ENCODE peak calls at places on chromosomes 7 and 10, in six cellular contexts. One of them, this sample, is unnamed.

GRCh38 chr10:67926956-67927355 is 42.5 kb downstream of the SIRT1 start:
- DNase-seq in mesenchymal stem cell: no peak
- DNase-seq in stimulated activated naive B cell treated with anti-CD40 and anti-IgM and Interleukin-4, amounts not matched to agents 10 μg/mL and 1 μg/mL and 100 μg/mL, for 72 hours: no peak
- DNase-seq in A549: no peak
- DNase-seq in H54: no peak
- DNase-seq in substantia nigra: no peak
- DNase-seq in this sample: no peak

GRCh38 chr7:65980478-65981250 is 1.3 kb downstream of the GUSB start:
- DNase-seq in substantia nigra: peak; percentile 9
- DNase-seq in A549: peak; percentile 45
- DNase-seq in stimulated activated naive B cell treated with anti-CD40 and anti-IgM and Interleukin-4, amounts not matched to agents 10 μg/mL and 1 μg/mL and 100 μg/mL, for 72 hours: peak; percentile 53
- DNase-seq in H54: no peak
- DNase-seq in mesenchymal stem cell: peak; percentile 27
- DNase-seq in this sample: no peak

GRCh38 chr7:19117870-19118608 is 603 bp upstream of the TWIST1 start:
- DNase-seq in mesenchymal stem cell: peak; percentile 45
- DNase-seq in stimulated activated naive B cell treated with anti-CD40 and anti-IgM and Interleukin-4, amounts not matched to agents 10 μg/mL and 1 μg/mL and 100 μg/mL, for 72 hours: no peak
- DNase-seq in A549: no peak
- DNase-seq in substantia nigra: no peak
- DNase-seq in H54: no peak
- DNase-seq in this sample: no peak

GRCh38 chr10:86688398-86688921 is 20.1 kb downstream of the LDB3 start:
- DNase-seq in stimulated activated naive B cell treated with anti-CD40 and anti-IgM and Interleukin-4, amounts not matched to agents 10 μg/mL and 1 μg/mL and 100 μg/mL, for 72 hours: peak; percentile 29
- DNase-seq in substantia nigra: peak; percentile 24
- DNase-seq in A549: peak; percentile 73
- DNase-seq in H54: peak; percentile 83
- DNase-seq in mesenchymal stem cell: peak; percentile 79
- DNase-seq in this sample: peak; percentile 17

GRCh38 chr7:127252736-127253288 is at the start of gene GRM8:
- DNase-seq in H54: peak; percentile 35
- DNase-seq in mesenchymal stem cell: peak; percentile 44
- DNase-seq in A549: peak; percentile 13
- DNase-seq in stimulated activated naive B cell treated with anti-CD40 and anti-IgM and Interleukin-4, amounts not matched to agents 10 μg/mL and 1 μg/mL and 100 μg/mL, for 72 hours: no peak
- DNase-seq in substantia nigra: no peak
- DNase-seq in this sample: no peak

GRCh38 chr10:93813507-93814465 is 56.0 kb downstream of the LGI1 start:
- DNase-seq in substantia nigra: peak; percentile 35
- DNase-seq in mesenchymal stem cell: peak; percentile 60
- DNase-seq in stimulated activated naive B cell treated with anti-CD40 and anti-IgM and Interleukin-4, amounts not matched to agents 10 μg/mL and 1 μg/mL and 100 μg/mL, for 72 hours: peak; percentile 27
- DNase-seq in H54: peak; percentile 43
- DNase-seq in A549: peak; percentile 75
- DNase-seq in this sample: peak; percentile 20

GRCh38 chr7:78080811-78081210 is 282.2 kb downstream of the PHTF2 start:
- DNase-seq in H54: no peak
- DNase-seq in substantia nigra: no peak
- DNase-seq in A549: no peak
- DNase-seq in stimulated activated naive B cell treated with anti-CD40 and anti-IgM and Interleukin-4, amounts not matched to agents 10 μg/mL and 1 μg/mL and 100 μg/mL, for 72 hours: no peak
- DNase-seq in mesenchymal stem cell: no peak
- DNase-seq in this sample: no peak

GRCh38 chr10:6542999-6543430 is 37.1 kb downstream of the PRKCQ start:
- DNase-seq in stimulated activated naive B cell treated with anti-CD40 and anti-IgM and Interleukin-4, amounts not matched to agents 10 μg/mL and 1 μg/mL and 100 μg/mL, for 72 hours: no peak
- DNase-seq in A549: no peak
- DNase-seq in mesenchymal stem cell: no peak
- DNase-seq in H54: no peak
- DNase-seq in substantia nigra: no peak
- DNase-seq in this sample: no peak

GRCh38 chr10:127467793-127468192 is 81.3 kb upstream of the NPS start:
- DNase-seq in H54: no peak
- DNase-seq in A549: no peak
- DNase-seq in stimulated activated naive B cell treated with anti-CD40 and anti-IgM and Interleukin-4, amounts not matched to agents 10 μg/mL and 1 μg/mL and 100 μg/mL, for 72 hours: no peak
- DNase-seq in substantia nigra: no peak
- DNase-seq in mesenchymal stem cell: no peak
- DNase-seq in this sample: no peak

GRCh38 chr7:29461996-29462395 is 101.6 kb upstream of the PRR15 start:
- DNase-seq in A549: no peak
- DNase-seq in mesenchymal stem cell: no peak
- DNase-seq in substantia nigra: no peak
- DNase-seq in stimulated activated naive B cell treated with anti-CD40 and anti-IgM and Interleukin-4, amounts not matched to agents 10 μg/mL and 1 μg/mL and 100 μg/mL, for 72 hours: no peak
- DNase-seq in H54: no peak
- DNase-seq in this sample: no peak

This sample was measured in T1000.